ENCODE peak calls at places on chromosomes 11 and 22, in four cellular contexts. H is mesendoderm; K is body of pancreas; P is CD8-positive, alpha-beta T cell. M is an unnamed sample.

GRCh38 chr11:126339866-126340434 is 15.5 kb upstream of the ST3GAL4 start:
- DNase-seq in H (no peak), K (peak; percentile 41), P (no peak), M (no peak)

GRCh38 chr11:129115652-129116585 is 76.2 kb downstream of the ARHGAP32 start:
- DNase-seq in H (peak; percentile 19), K (no peak), P (no peak), M (no peak)

GRCh38 chr11:31819533-31820437 is 8.7 kb upstream of the PAX6 start:
- DNase-seq in H (peak; percentile 66), K (peak; percentile 54), P (no peak), M (no peak)

GRCh38 chr22:48746789-48747425 is 1080.8 kb downstream of the BRD1 start:
- DNase-seq in H (no peak), K (no peak), P (no peak), M (no peak)

GRCh38 chr22:39513791-39514190 is 6.6 kb upstream of the ATF4 start:
- DNase-seq in H (no peak), K (no peak), P (no peak), M (no peak)

GRCh38 chr22:31089101-31090100 is 8.3 kb downstream of the SMTN start:
- DNase-seq in H (no peak), K (peak; percentile 31), P (no peak), M (no peak)

GRCh38 chr22:38165929-38166593 is 15.6 kb downstream of the PLA2G6 start:
- DNase-seq in H (no peak), K (no peak), P (no peak), M (no peak)

GRCh38 chr11:61814242-61814957 is 2.4 kb downstream of the FADS1 start:
- DNase-seq in H (peak; percentile 82), K (peak; percentile 56), P (no peak), M (peak; percentile 32)

GRCh38 chr11:3614742-3615171 is 27.0 kb downstream of the ART5 start:
- DNase-seq in H (peak; percentile 49), K (peak; percentile 36), P (no peak), M (no peak)

GRCh38 chr11:69249086-69249640 is 44.8 kb upstream of the MYEOV start:
- DNase-seq in H (no peak), K (no peak), P (no peak), M (no peak)

GRCh38 chr22:38802671-38803121 is 8.8 kb upstream of the DNAL4 start:
- DNase-seq in H (peak; percentile 62), K (peak; percentile 73), P (no peak), M (no peak)

GRCh38 chr11:2298795-2299747 is 2.6 kb downstream of the C11orf21 start:
- DNase-seq in H (peak; percentile 61), K (peak; percentile 51), P (no peak), M (no peak)

GRCh38 chr11:117986981-117987495 is 844 bp downstream of the IL10RA start:
- DNase-seq in H (no peak), K (no peak), P (peak; percentile 47), M (no peak)

GRCh38 chr11:2214527-2215229 is 43.1 kb upstream of the TH start:
- DNase-seq in H (no peak), K (no peak), P (no peak), M (no peak)

GRCh38 chr22:31347251-31348008 is 1.3 kb upstream of the PATZ1 start:
- DNase-seq in H (peak; percentile 85), K (peak; percentile 73), P (peak; percentile 22), M (peak; percentile 71)

GRCh38 chr22:25992331-25992730 is 176.9 kb upstream of the SEZ6L start:
- DNase-seq in H (no peak), K (no peak), P (no peak), M (no peak)

GRCh38 chr11:56705784-56706396 is 7.0 kb downstream of the OR9G1 start:
- DNase-seq in H (no peak), K (no peak), P (no peak), M (no peak)

GRCh38 chr11:23288001-23288783 is 427.9 kb upstream of the CCDC179 start:
- DNase-seq in H (no peak), K (no peak), P (no peak), M (no peak)

GRCh38 chr11:122748968-122749687 is 89.2 kb upstream of the CRTAM start:
- DNase-seq in H (no peak), K (peak; percentile 77), P (peak; percentile 35), M (peak; percentile 59)

GRCh38 chr11:121318848-121319834 is 26.6 kb downstream of the SC5D start:
- DNase-seq in H (peak; percentile 51), K (peak; percentile 40), P (no peak), M (peak; percentile 61)

GRCh38 chr22:20940178-20940790 is 23.1 kb downstream of the CRKL start:
- DNase-seq in H (no peak), K (no peak), P (no peak), M (no peak)

GRCh38 chr22:35842954-35843353 is 125.3 kb downstream of the APOL5 start:
- DNase-seq in H (peak; percentile 71), K (peak; percentile 38), P (no peak), M (peak; percentile 35)

GRCh38 chr11:65593518-65594414 is 1.8 kb downstream of the KCNK7 start:
- DNase-seq in H (peak; percentile 48), K (no peak), P (no peak), M (no peak)

GRCh38 chr11:65425105-65425970 is 2.7 kb downstream of the NEAT1 start:
- DNase-seq in H (peak; percentile 94), K (peak; percentile 72), P (peak; percentile 74), M (peak; percentile 65)

GRCh38 chr22:20216863-20217499 is 51.1 kb downstream of the RTN4R start:
- DNase-seq in H (no peak), K (no peak), P (no peak), M (no peak)

GRCh38 chr11:20020716-20021115 is 139.6 kb downstream of the DBX1 start:
- DNase-seq in H (no peak), K (no peak), P (no peak), M (no peak)

GRCh38 chr22:42691440-42691839 is 29.2 kb downstream of the A4GALT start:
- DNase-seq in H (no peak), K (no peak), P (no peak), M (no peak)

GRCh38 chr11:35391922-35392813 is 27.2 kb downstream of the SLC1A2 start:
- DNase-seq in H (peak; percentile 81), K (peak; percentile 80), P (peak; percentile 80), M (peak; percentile 92)

GRCh38 chr22:23497016-23497885 is 82.8 kb downstream of the IGLL1 start:
- DNase-seq in H (no peak), K (no peak), P (no peak), M (no peak)

GRCh38 chr11:1839924-1840779 is 1.4 kb downstream of the TNNI2 start:
- DNase-seq in H (no peak), K (peak; percentile 69), P (no peak), M (no peak)

GRCh38 chr11:77345621-77346020 is 44.1 kb upstream of the GDPD4 start:
- DNase-seq in H (no peak), K (no peak), P (no peak), M (no peak)

GRCh38 chr22:20805972-20806471 is 32.1 kb downstream of the SERPIND1 start:
- DNase-seq in H (peak; percentile 74), K (no peak), P (no peak), M (no peak)

GRCh38 chr11:115446214-115446613 is 58.0 kb downstream of the CADM1 start:
- DNase-seq in H (no peak), K (no peak), P (no peak), M (no peak)
- H3K4me3 ChIP-seq in H (no peak overlapping the region), K (no peak overlapping the region), P (no peak overlapping the region), M (no peak overlapping the region)

GRCh38 chr11:132587716-132588115 is 944.6 kb downstream of the OPCML start:
- DNase-seq in H (no peak), K (no peak), P (no peak), M (no peak)
- H3K4me1 ChIP-seq in H (no peaks in the 10 kb centered on the region), K (no peaks in the 10 kb centered on the region), P (no peaks in the 10 kb centered on the region), M (no peaks in the 10 kb centered on the region)

DNA sequence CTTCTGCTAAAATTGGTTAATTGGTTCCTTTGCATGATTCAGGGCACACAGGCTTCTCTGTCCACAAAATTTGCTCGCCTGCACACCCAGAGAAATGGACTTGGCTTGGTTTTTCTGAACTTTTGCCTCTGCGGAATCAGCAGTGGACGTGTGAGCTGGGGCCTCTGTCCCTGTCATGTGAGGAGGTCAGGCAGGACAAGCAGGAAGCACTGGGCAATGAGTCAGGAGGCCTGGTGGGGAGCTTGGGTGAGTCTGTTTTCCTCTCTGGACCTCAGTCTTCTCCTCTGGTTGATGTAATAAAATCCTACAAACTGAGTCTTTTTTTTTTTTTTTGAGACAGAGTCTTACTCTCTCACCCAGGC is 10.4 kb upstream of the CELSR1 start:
- DNase-seq in H (no peak), K (peak; percentile 76), P (no peak), M (no peak)
- H3K4me3 ChIP-seq in H (no peak overlapping the region), K (no peak overlapping the region), P (no peak overlapping the region), M (no peak overlapping the region)

DNA sequence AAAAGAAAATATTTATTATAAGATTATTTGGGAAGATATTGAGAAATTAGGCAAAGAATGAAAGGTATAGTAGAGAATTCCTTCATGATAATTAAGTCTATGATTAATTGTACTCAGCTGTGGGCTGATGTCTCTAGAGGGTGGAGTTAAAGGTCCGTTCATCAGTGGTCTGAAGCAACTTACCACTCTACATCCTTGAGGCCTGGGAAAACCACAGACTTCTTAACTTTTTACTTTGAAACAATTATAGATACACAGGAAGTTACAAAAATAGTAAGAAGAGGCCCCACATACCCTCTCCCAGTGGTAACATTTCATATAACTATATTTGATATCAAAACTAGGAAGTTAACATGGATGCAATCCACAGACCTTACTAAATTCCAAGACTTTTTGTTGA is 167.0 kb upstream of the NECTIN1 start:
- DNase-seq in H (no peak), K (no peak), P (no peak), M (no peak)
- H3K4me1 ChIP-seq in H (peaks cover 8% of the 10 kb centered on the region), K (no peaks in the 10 kb centered on the region), P (no peaks in the 10 kb centered on the region), M (no peaks in the 10 kb centered on the region)

GRCh38 chr11:93528757-93529639 is 14.2 kb downstream of the SMCO4 start:
- DNase-seq in H (no peak), K (no peak), P (no peak), M (no peak)
- H3K4me3 ChIP-seq in H (no peak overlapping the region), K (no peak overlapping the region), P (no peak overlapping the region), M (no peak overlapping the region)

DNA sequence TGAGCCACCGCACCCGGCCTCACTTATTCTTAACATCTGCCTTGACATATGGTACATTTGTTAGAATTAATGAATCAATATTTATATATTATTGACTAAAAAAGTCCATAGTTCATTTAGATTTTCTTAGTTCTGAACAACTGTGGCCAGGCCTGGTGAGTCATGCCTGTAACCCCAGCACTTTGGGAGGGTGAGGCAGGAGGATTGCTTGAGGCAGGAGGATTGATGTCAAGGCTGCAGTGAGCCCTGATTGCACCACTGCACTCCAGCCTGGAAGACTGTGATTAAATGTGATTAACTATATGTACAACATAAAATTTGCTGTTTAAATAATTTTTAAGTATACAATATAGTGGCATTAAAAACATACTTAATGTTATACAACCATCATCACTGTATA is 5.6 kb downstream of the UVRAG start:
- DNase-seq in H (no peak), K (no peak), P (no peak), M (no peak)
- H3K4me1 ChIP-seq in H (no peaks in the 10 kb centered on the region), K (peaks cover 31% of the 10 kb centered on the region), P (peaks cover 21% of the 10 kb centered on the region), M (peaks cover 6% of the 10 kb centered on the region)

GRCh38 chr22:46060292-46061123 is 83.5 kb upstream of the WNT7B start:
- DNase-seq in H (no peak), K (no peak), P (no peak), M (no peak)
- H3K4me3 ChIP-seq in H (no peak overlapping the region), K (no peak overlapping the region), P (no peak overlapping the region), M (no peak overlapping the region)

GRCh38 chr11:45079567-45079942 is 66.9 kb upstream of the PRDM11 start:
- DNase-seq in H (no peak), K (no peak), P (no peak), M (no peak)
- H3K4me1 ChIP-seq in H (peaks cover 5% of the 10 kb centered on the region), K (peaks cover 10% of the 10 kb centered on the region), P (peaks cover 51% of the 10 kb centered on the region), M (no peaks in the 10 kb centered on the region)

M was measured in HAP-1.